ENCODE peak calls at places on chromosomes 5 and 9, in six cellular contexts. O, T, L, G, I and A are unnamed samples.

GRCh38 chr9:137049544-137050449 is 3.8 kb upstream of the NPDC1 start:
- ATAC-seq in I (peak), L (peak), T (peak), G (peak), O (peak), A (no peak)

GRCh38 chr5:11511878-11512277 is 392.4 kb downstream of the CTNND2 start:
- ATAC-seq in I (no peak), T (no peak), L (no peak), O (no peak), G (no peak), A (no peak)

GRCh38 chr5:6684075-6684474 is 29.2 kb upstream of the TENT4A start:
- ATAC-seq in G (no peak), L (no peak), T (no peak), O (no peak), I (no peak), A (no peak)

GRCh38 chr9:72592501-72593403 is 71.3 kb downstream of the TMC1 start:
- ATAC-seq in L (peak), T (peak), I (peak), G (peak), O (peak), A (peak)

GRCh38 chr5:42951169-42951846 is 88.8 kb downstream of the ANXA2R start:
- ATAC-seq in I (no peak), O (peak), G (no peak), T (peak), L (no peak), A (peak)

GRCh38 chr5:73975855-73976254 is 349.9 kb downstream of the ARHGEF28 start:
- ATAC-seq in T (no peak), L (no peak), I (no peak), O (no peak), G (no peak), A (no peak)

GRCh38 chr9:128912270-128912853 is 8.4 kb upstream of the PHYHD1 start:
- ATAC-seq in L (peak), O (peak), I (no peak), G (peak), T (no peak), A (no peak)

GRCh38 chr5:15483348-15484090 is 16.5 kb upstream of the FBXL7 start:
- ATAC-seq in L (no peak), T (no peak), O (no peak), I (no peak), G (no peak), A (no peak)

GRCh38 chr5:73668422-73669116 is 42.6 kb downstream of the ARHGEF28 start:
- ATAC-seq in T (peak), L (no peak), G (no peak), O (no peak), I (no peak), A (no peak)

GRCh38 chr5:173643964-173644363 is 27.5 kb upstream of the BOD1 start:
- ATAC-seq in G (peak), O (no peak), T (peak), I (peak), L (no peak), A (no peak)

GRCh38 chr5:42767491-42768105 is 11.0 kb downstream of the CCDC152 start:
- ATAC-seq in O (peak), G (peak), L (peak), I (peak), T (peak), A (no peak)

GRCh38 chr9:121564861-121565260 is 65.2 kb upstream of the GGTA1 start:
- ATAC-seq in T (no peak), L (no peak), O (no peak), I (no peak), G (no peak), A (no peak)

GRCh38 chr5:74310386-74310785 is 330.1 kb downstream of the ENC1 start:
- ATAC-seq in O (no peak), L (no peak), G (no peak), T (no peak), I (no peak), A (no peak)

GRCh38 chr5:10518352-10518751 is 45.5 kb upstream of the ANKRD33B start:
- ATAC-seq in G (no peak), T (no peak), I (no peak), L (peak), O (peak), A (peak)

GRCh38 chr5:74459984-74460383 is 180.5 kb downstream of the ENC1 start:
- ATAC-seq in O (no peak), I (no peak), L (no peak), G (no peak), T (no peak), A (no peak)

GRCh38 chr5:123086376-123087055 is 2.5 kb upstream of the PRDM6 start:
- ATAC-seq in L (no peak), I (no peak), G (no peak), O (no peak), T (no peak), A (no peak)

GRCh38 chr9:84857224-84857623 is 187.7 kb downstream of the NTRK2 start:
- ATAC-seq in G (no peak), L (no peak), I (no peak), T (no peak), O (peak), A (peak)

GRCh38 chr5:143676794-143677193 is 135.2 kb upstream of the HMHB1 start:
- ATAC-seq in G (no peak), I (no peak), T (no peak), O (no peak), L (no peak), A (no peak)

GRCh38 chr5:56479701-56480304 is 246.7 kb upstream of the ANKRD55 start:
- ATAC-seq in L (no peak), O (no peak), G (no peak), I (no peak), T (peak), A (no peak)

GRCh38 chr5:6829150-6829784 is 116.0 kb downstream of the TENT4A start:
- ATAC-seq in L (no peak), I (no peak), T (peak), G (no peak), O (no peak), A (no peak)

GRCh38 chr5:32115985-32116384 is 58.1 kb downstream of the GOLPH3 start:
- ATAC-seq in I (peak), T (no peak), L (peak), O (no peak), G (peak), A (no peak)

GRCh38 chr5:66617223-66617861 is 21.1 kb downstream of the MAST4 start:
- ATAC-seq in T (peak), I (no peak), G (no peak), O (peak), L (no peak), A (no peak)

GRCh38 chr5:65390208-65390607 is 91.5 kb downstream of the ADAMTS6 start:
- ATAC-seq in L (no peak), G (no peak), I (no peak), T (no peak), O (no peak), A (no peak)

GRCh38 chr5:65394078-65394477 is 87.6 kb downstream of the ADAMTS6 start:
- ATAC-seq in L (no peak), O (peak), I (no peak), T (no peak), G (peak), A (peak)

GRCh38 chr5:65391591-65391990 is 90.1 kb downstream of the ADAMTS6 start:
- ATAC-seq in I (no peak), O (no peak), G (no peak), T (no peak), L (no peak), A (no peak)

GRCh38 chr5:65395526-65396155 is 86.1 kb downstream of the ADAMTS6 start:
- ATAC-seq in L (no peak), I (no peak), T (no peak), G (no peak), O (no peak), A (no peak)
- TF ChIP-seq EP300 in L (no peak), I (no peak), T (no peak), G (no peak), O (no peak), A (no peak)

DNA sequence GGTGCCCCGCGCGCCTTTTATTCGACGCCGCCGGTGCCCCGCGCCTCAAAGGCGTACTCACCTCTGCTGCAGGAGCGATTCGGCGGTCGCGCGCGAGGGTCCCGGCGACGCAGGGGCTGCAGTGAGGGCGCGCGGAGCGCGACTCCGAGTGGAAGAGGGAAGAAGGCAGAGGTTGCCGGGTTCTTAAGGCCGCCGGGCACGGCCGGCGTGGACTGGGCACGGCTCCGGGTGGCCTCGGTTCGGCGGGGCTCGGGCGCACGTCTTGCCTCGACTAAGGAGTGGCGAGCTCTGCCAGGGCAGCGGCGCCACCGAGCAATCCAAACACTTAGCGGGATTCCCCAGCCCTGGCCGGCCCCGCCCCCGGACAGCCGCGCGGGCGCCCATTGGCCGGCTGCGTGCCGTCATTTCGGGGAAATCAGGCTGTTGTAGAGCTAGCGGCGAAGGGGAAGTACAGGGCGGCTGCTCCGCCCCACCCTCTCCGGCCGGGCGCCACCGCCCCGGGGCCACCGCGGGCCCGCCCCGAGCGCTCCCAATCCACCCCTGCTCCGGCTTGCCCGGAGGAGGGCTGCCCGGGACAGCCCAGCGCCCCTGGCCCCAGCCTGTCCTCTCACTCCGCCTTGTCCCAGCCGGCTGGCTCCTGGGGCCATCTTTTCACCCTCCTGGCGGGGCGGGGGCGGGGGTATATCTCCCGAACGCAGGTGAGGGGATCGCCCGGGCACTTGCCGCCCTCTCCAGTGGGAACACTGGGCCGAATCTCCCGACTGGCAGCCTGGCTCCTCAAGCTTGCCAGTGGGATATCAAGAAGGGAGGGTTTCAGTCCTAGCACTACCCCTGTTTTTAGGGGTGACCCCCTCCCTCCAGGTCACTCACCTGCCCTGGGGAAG is at the start of gene IRF1:
- ATAC-seq in I (peak), O (peak), L (peak), G (peak), T (peak), A (peak)
- TF ChIP-seq POLR2A in I (peak), O (peak), L (peak), G (no peak), T (peak), A (peak)

GRCh38 chr9:21889673-21890072 is 87.2 kb downstream of the MTAP start:
- ATAC-seq in O (no peak), G (peak), L (no peak), T (no peak), I (no peak), A (no peak)
- TF ChIP-seq EP300 in O (no peak), G (no peak), L (no peak), T (no peak), I (no peak), A (no peak)

GRCh38 chr5:149348463-149348862 is 3.2 kb downstream of the GRPEL2 start:
- ATAC-seq in I (no peak), L (no peak), T (no peak), G (no peak), O (no peak), A (no peak)

GRCh38 chr5:149341846-149342245 is 3.5 kb upstream of the GRPEL2 start:
- ATAC-seq in T (no peak), G (no peak), O (no peak), L (no peak), I (no peak), A (no peak)

GRCh38 chr5:149349382-149349781 is 4.1 kb downstream of the GRPEL2 start:
- ATAC-seq in G (no peak), O (no peak), I (no peak), L (no peak), T (no peak), A (no peak)

GRCh38 chr5:149345892-149346222 is 558 bp downstream of the GRPEL2 start:
- ATAC-seq in O (peak), T (peak), L (peak), I (peak), G (no peak), A (no peak)

GRCh38 chr5:149345147-149345891 is at the start of gene GRPEL2:
- ATAC-seq in T (peak), I (peak), G (peak), O (peak), L (peak), A (peak)
- TF ChIP-seq POLR2A in T (peak), I (peak), G (peak), O (no peak), L (peak), A (peak)

GRCh38 chr9:36023260-36024048 is 13.3 kb upstream of the RECK start:
- ATAC-seq in O (peak), T (peak), L (peak), G (peak), I (peak), A (no peak)
- TF ChIP-seq EP300 in O (no peak), T (no peak), L (no peak), G (no peak), I (no peak), A (no peak)